ENCODE peak calls at places on chromosome 15, in six cellular contexts. I, G, F, B, M and Z are unnamed samples.

GRCh38 chr15:41872166-41872747 is 21.6 kb downstream of the SPTBN5 start:
- DNase-seq in F (peak), B (no peak), M (no peak), I (no peak), G (no peak), Z (no peak)

GRCh38 chr15:53122818-53123217 is 332.7 kb upstream of the ONECUT1 start:
- DNase-seq in I (no peak), F (no peak), G (no peak), M (no peak), B (no peak), Z (no peak)

GRCh38 chr15:70083423-70083822 is 14.3 kb downstream of the TLE3 start:
- DNase-seq in B (peak), F (no peak), M (no peak), G (no peak), I (no peak), Z (no peak)

GRCh38 chr15:68413363-68414255 is 18.4 kb downstream of the ITGA11 start:
- DNase-seq in M (no peak), I (no peak), G (no peak), F (no peak), B (no peak), Z (peak)

GRCh38 chr15:77418341-77419049 is 1.4 kb downstream of the PEAK1 start:
- DNase-seq in F (no peak), B (no peak), I (no peak), G (peak), M (no peak), Z (no peak)

GRCh38 chr15:89317188-89317720 is 17.4 kb downstream of the POLG start:
- DNase-seq in I (no peak), G (no peak), F (no peak), B (no peak), M (no peak), Z (no peak)

GRCh38 chr15:43526261-43526930 is 9.0 kb downstream of the MAP1A start:
- DNase-seq in B (no peak), G (no peak), F (no peak), I (no peak), M (no peak), Z (no peak)

GRCh38 chr15:40338041-40338657 is 2.6 kb downstream of the CCDC9B start:
- DNase-seq in B (peak), G (peak), M (peak), I (peak), F (peak), Z (peak)

GRCh38 chr15:82064824-82065223 is 19.0 kb upstream of the MEX3B start:
- DNase-seq in M (no peak), F (no peak), I (no peak), G (peak), B (no peak), Z (no peak)

GRCh38 chr15:60407406-60407805 is 9.6 kb upstream of the ANXA2 start:
- DNase-seq in I (no peak), B (no peak), M (no peak), G (peak), F (peak), Z (no peak)

GRCh38 chr15:87326274-87326673 is 930.3 kb downstream of the NTRK3 start:
- DNase-seq in G (no peak), F (peak), I (no peak), M (no peak), B (no peak), Z (no peak)

GRCh38 chr15:56918907-56919707 is 663 bp downstream of the TCF12 start:
- DNase-seq in F (peak), M (peak), B (peak), G (peak), I (peak), Z (no peak)

GRCh38 chr15:56915888-56916287 is 2.6 kb upstream of the TCF12 start:
- DNase-seq in G (no peak), M (no peak), F (no peak), B (no peak), I (no peak), Z (no peak)

GRCh38 chr15:56918046-56918906 is at the start of gene TCF12:
- DNase-seq in I (peak), M (peak), F (peak), B (peak), G (peak), Z (peak)

GRCh38 chr15:56916825-56917477 is 1.5 kb upstream of the TCF12 start:
- DNase-seq in B (no peak), M (no peak), I (no peak), G (no peak), F (no peak), Z (no peak)

DNA sequence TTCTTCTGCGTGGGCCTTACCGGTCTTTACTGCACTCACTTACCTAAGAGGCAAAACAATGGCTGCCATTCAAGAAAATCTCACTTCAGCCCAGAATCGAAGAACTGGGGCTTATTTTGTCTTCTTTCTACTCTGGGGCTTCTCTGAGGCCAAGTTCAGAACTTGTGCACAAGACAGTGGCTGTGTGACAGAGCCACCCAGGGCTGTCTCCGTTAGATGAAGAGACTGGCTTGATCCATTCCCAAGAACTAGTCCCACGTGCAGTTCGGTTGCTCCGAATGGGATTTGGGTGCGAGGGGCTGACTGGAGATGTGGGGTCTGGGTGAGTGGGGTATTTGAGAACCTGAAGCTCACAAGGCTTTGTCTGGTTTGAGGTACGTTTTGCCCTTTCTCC is 795 bp upstream of the TCF12 start:
- DNase-seq in I (no peak), M (no peak), G (no peak), B (no peak), F (no peak), Z (no peak)
- H3K4me3 ChIP-seq in I (peak), M (peak), G (peak), B (no peak), F (peak), Z (peak)

GRCh38 chr15:78989701-78990248 is 44.9 kb upstream of the CTSH start:
- DNase-seq in M (peak), I (no peak), G (no peak), B (no peak), F (no peak), Z (no peak)

GRCh38 chr15:78990278-78990677 is 45.4 kb upstream of the CTSH start:
- DNase-seq in I (no peak), M (peak), F (no peak), G (no peak), B (no peak), Z (no peak)

GRCh38 chr15:78991879-78992278 is 47.0 kb upstream of the CTSH start:
- DNase-seq in F (no peak), M (peak), I (no peak), G (no peak), B (no peak), Z (no peak)

GRCh38 chr15:78992416-78993256 is 47.8 kb upstream of the CTSH start:
- DNase-seq in B (no peak), G (no peak), F (no peak), I (no peak), M (peak), Z (no peak)

DNA sequence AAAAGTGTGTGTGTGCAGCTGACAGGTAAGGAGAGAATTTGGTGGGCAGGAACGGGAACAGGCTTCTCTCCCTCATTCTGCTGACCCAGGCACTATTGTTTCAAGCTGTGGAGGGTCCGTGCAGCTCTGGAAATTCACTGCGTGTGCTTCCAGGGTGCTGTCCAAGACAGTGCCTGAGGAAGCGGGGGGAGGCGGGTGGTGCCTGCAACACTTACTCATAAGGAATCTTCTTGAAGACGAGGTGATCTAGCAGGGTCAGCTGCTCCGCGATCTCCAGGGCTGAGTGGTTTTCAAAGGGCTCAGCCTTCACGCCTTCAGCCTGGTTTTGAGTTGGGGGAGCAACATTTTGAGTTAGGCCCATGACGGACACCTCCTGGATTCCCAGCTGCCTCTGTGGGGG is 46.6 kb upstream of the CTSH start:
- DNase-seq in I (no peak), F (no peak), B (no peak), M (peak), G (peak), Z (no peak)
- H3K27ac ChIP-seq in I (no peak), F (no peak), B (no peak), M (peak), G (no peak), Z (no peak)

DNA sequence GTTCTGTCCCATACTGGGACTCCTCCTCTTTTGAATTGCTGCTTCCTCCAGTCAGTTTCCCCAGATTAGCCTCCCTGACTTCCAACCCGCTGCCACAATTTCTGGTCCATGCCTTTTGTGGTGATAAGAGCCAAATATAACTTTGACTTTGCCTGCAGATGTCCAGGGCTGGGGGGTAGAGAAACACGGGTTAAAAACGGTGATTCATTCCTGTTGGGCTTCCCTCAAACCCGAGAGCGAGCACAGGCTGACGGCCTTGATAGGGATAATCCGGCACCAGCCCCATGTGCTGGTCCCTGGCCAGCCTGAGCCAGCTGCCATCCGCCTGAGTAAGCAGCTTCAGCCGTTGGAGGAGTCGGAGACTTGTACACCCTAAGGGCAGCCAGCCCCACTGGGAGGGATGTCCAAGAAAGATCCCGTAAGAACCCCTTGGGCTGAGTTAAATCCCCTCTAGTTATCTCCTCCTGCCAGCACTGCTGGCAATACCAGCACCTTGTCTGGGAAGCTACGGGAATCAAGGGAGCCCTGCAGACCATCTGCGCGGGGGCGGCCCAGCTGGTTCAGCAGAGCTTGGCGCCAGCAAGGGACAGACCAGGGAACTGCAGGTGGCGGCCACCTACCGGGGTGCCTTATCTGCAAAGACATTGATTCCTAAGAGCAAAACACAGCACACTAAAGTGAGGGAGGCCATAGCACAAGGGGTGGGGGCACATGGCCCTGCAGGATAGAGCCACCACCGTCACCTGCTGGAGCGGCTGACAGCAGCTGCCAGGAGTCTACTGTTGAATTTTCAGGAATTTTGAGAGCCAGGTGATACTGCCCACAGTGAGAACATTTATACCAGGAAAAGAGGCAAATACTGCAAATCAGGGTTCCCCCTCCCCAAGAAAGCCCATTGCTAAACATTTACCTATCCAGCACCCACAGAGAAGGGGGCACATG is 18.1 kb downstream of the CSPG4 start:
- DNase-seq in G (peak), I (peak), M (no peak), B (peak), F (peak), Z (peak)
- TF ChIP-seq CTCF in G (peak), I (peak), M (peak), B (peak), F (peak), Z (no peak)

DNA sequence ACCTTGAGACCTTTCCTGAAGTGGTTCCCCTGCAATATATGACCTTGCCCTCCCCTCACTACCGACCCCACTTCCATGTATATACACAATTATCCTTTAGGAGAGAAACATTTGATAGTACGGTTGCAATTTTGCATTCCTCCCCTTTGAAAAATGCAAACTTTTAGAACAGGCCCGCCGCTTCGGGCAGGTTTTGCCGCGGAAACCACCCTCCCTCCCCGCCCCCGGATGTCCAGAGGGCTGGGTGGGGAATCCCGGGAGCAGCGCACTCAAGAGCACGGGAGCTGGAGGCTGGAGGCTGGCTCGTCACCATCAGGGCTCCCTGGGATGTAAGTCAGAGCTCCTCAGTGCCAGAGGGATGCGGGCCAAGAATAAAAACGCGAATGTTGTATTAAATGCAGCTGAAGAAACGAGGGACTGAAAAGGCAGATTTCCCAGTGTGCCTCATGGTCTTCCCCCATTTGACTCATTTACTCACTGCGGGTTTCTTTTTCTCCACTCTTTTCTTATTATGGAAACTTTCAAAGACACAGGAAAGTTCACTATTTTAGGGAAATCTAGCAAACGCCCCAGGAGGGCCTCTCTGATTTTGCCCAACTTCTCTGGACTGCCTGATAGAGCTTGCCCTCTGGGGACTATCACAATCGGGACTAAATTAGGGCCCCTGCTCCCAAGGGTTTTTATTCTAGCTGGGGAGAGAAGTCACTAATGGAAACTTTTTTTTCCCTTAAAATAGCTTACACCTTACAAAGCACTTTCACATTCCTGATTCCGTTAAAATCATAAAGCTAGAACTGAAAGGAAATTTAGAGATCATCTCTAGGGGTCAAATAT is 2.9 kb upstream of the USP3 start:
- DNase-seq in B (no peak), M (peak), G (peak), I (peak), F (peak), Z (peak)
- H3K4me3 ChIP-seq in B (no peak), M (peak), G (no peak), I (peak), F (no peak), Z (peak)

DNA sequence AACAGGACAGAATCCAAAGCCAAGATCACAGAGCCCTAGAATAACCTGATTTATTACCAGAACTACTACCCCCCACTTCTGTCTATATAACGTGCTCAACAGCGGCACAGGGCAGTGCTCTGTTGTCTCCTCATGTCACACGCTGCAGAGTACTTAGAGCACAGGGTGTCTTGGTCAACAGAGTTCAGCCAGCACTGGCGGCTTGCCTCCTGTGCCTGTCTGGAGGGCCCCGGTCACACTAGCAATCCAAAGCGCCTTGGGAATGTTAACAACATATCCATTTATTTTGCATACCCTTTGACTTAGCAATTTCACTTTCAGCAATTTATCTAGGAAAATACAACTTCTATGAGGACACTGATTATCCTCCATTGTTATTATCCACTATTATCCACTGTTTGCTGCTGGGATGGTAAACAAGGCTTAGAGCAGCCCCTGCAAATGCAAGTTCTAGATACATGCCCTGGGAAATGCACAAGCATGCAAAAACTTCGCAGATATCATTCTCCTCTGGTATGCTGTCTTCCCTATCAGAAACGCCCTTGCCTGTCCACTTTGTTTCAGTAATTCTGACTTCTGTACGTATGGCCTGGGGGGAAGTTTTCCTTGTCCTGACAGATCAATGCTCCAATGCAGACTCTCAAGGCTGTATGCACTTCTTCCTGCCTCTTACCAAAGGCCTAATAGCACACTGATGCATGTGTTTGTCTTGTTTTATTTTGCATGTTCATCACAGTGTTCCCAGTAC is 86.2 kb upstream of the OCA2 start:
- DNase-seq in G (no peak), F (no peak), M (no peak), I (no peak), B (no peak), Z (no peak)
- H3K27ac ChIP-seq in G (no peak), F (no peak), M (no peak), I (no peak), B (no peak), Z (no peak)

GRCh38 chr15:29548006-29548405 is 274.3 kb downstream of the TJP1 start:
- DNase-seq in M (no peak), F (no peak), B (no peak), G (no peak), I (no peak), Z (no peak)
- TF ChIP-seq CTCF in M (no peak), F (no peak), B (no peak), G (no peak), I (no peak), Z (no peak)

GRCh38 chr15:26967719-26968269 is 3.2 kb upstream of the GABRG3 start:
- DNase-seq in M (no peak), B (peak), G (peak), I (no peak), F (no peak), Z (no peak)
- H3K4me3 ChIP-seq in M (no peak), B (peak), G (no peak), I (no peak), F (no peak), Z (no peak)

DNA sequence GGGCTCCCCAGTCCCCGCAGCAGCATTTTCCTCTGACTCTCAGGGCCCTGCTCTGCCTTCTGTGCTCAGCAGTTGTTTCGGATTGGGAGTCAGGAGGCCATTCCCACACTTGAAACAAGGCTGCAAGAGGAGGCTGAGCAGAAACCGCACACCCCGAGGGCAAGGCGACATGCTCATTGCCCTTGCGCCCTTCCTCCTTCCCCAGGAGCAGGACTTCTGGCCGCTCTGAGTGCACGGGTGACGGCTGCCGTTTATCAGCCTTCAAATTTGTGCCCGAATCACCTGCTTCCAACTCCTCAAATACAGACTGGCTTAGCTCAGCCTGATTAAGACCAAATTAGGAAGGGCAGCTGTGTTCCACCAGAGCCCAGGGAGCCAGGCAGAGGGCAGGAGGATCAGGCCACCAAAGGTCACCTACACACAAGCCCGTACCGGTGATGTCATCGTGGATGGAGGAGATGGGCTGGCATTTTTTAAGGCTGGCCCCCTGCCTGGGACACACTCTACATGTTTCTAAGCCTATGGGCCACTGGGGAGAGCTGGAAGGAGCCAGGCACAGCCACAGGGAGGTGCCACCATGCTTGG is 38.1 kb downstream of the TM2D3 start:
- DNase-seq in F (no peak), G (no peak), B (no peak), M (no peak), I (no peak), Z (no peak)
- H3K27ac ChIP-seq in F (no peak), G (no peak), B (no peak), M (no peak), I (peak), Z (no peak)

GRCh38 chr15:101068961-101069734 is 150.0 kb downstream of the LRRK1 start:
- DNase-seq in F (peak), M (peak), B (no peak), I (no peak), G (peak), Z (no peak)
- TF ChIP-seq CTCF in F (peak), M (no peak), B (peak), I (no peak), G (peak), Z (no peak)